ENCODE peak calls at places on chromosomes 16 and 17, in eight cellular contexts. L is stomach, N is uterus, Q is HCT116, P is esophagus squamous epithelium, R is breast epithelium, D is A549, O is body of pancreas. S is an unnamed sample. For H3K4me1, the result is how much of the 10 kb centered on the place peaks cover.

GRCh38 chr16:25868041-25868600 is 176.4 kb downstream of the HS3ST4 start:
- DNase-seq in L (no peak), N (no peak), Q (no peak), P (no peak), R (no peak), D (no peak), O (no peak), S (no peak)

GRCh38 chr17:82031885-82032627 is 578 bp downstream of the RAC3 start:
- DNase-seq in L (peak), N (no peak), Q (no peak), P (no peak), R (no peak), D (no peak), O (peak), S (no peak)

GRCh38 chr17:44830359-44831269 is 527 bp upstream of the GJC1 start:
- DNase-seq in L (no peak), N (peak), Q (no peak), P (no peak), R (no peak), D (peak), O (no peak), S (peak)

GRCh38 chr16:83300326-83300725 is 507.5 kb upstream of the HSBP1 start:
- DNase-seq in L (no peak), N (no peak), Q (no peak), P (no peak), R (no peak), D (no peak), O (no peak), S (no peak)

GRCh38 chr16:29146266-29146665 is 161.4 kb downstream of the LAT start:
- DNase-seq in L (no peak), N (no peak), Q (no peak), P (no peak), R (no peak), D (no peak), O (no peak), S (no peak)

GRCh38 chr17:75492555-75493168 is 22.7 kb downstream of the CASKIN2 start:
- DNase-seq in L (no peak), N (no peak), Q (no peak), P (no peak), R (no peak), D (no peak), O (no peak), S (no peak)

GRCh38 chr17:80612997-80613731 is 68.5 kb downstream of the RPTOR start:
- DNase-seq in L (no peak), N (no peak), Q (no peak), P (no peak), R (no peak), D (no peak), O (no peak), S (no peak)

GRCh38 chr16:57993897-57994296 is 6.6 kb downstream of the ZNF319 start:
- DNase-seq in L (no peak), N (no peak), Q (no peak), P (no peak), R (no peak), D (no peak), O (no peak), S (no peak)

GRCh38 chr16:30820952-30821421 is 34.0 kb upstream of the ZNF629 start:
- DNase-seq in L (no peak), N (no peak), Q (no peak), P (no peak), R (no peak), D (no peak), O (no peak), S (no peak)

DNA sequence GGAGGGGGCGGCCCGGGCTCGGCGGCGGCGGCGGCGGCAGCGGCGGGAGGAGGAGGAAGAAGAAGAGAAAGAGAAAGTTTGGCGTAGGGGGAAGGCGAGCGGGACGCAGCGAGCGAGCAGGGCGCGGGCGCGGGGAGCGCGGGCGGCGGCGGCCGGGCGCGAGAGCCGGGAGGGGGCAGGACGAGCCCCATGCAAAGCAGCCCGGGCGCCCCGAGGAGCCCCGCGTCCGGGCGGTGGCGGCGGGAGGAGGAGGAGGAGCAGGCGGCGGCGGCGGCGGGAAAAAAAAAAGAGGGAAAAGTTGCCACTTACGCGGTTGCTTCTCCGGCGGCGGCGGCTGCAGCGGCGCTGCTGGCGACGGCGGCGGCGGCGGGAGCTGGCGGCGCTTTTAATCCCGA is 10.3 kb upstream of the ZFHX3 start:
- DNase-seq in L (peak), N (no peak), Q (no peak), P (no peak), R (no peak), D (no peak), O (peak), S (peak)
- H3K27ac ChIP-seq in L (peak), N (peak), Q (peak), P (peak), R (peak), D (peak), O (peak), S (peak)

DNA sequence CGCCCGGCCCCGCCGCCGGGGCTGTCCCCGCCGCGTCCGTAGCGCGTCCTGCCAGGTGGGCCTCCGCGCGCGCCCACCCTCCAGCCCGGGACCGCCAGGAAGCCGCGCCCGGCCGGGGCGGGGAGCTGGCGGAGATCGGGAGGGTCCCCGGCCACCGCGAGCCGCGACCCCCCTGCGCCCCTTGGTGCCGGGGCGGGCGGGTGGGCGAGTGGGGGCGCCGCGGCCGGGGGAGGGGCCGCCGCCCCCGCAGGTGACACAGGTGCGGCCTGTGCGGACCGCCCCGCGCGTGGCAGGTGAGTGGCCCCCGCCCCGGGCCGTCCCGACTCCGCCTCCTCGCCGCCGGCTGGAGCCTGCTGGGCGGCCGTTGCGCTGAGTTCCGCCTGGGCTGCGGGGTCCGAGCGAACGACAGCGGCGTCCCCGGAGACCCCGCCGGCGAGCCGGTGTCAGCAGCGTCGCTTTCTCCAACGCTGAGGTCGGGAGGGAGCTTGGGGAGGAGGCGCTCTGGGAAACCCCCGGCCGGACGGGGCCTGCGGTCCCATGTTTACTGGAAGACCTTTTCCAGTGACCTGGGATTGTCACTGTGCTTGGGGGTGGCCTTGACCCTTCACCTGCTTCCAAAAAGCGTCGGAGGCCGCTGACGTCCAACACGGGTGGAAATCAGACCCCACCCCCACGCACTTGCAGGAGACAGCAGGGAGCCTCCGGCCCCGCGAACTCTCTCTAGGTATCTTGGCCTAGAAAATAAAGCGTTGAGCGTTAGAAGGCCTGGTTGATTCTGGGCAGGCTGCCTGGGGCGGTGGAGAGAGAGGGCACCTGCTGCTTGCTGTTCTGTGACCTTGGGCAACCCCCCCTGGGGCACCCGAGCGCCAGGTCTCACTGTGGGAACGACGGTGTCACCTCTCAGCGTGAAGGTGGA is 542 bp downstream of the KLHL36 start:
- DNase-seq in L (peak), N (peak), Q (no peak), P (no peak), R (no peak), D (no peak), O (peak), S (peak)
- TF ChIP-seq POLR2A in L (no peak), N (no peak), Q (no peak), P (no peak), R (no peak), D (no peak), O (peak), S (no peak)

DNA sequence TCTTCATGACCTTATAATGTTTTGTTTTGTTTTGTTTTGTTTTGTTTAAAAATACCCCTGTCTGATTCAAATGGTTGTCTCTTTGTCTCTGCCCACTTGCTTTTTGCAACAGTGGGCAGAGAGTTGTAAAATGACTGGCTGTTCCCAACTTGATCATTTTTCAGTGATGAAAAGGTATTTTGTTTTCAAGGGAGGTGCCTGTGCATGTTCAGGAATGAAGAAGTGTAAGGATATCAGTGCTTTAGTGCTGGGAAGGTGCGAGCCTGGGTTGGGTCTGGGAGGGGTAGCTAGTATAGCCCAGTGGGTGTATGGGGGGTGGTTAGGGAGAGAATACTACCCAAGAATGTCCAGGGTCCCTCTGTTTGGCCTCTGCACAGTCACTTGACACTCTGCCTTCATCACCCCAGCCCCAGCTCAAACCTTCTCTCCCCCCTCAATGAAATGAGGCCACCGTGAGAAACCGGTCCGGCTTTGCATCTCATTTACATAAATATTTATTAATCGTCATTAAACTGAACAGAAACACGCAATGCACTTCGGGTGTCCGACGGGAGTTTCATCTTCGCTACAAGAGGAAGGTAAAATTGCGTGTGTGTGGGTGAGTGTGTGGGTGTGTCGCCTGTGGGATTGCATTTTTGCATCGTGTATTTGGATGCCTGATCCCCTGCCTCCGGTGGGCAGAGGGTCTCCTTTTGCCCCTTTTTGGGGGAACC is 4.3 kb downstream of the NEUROD2 start:
- DNase-seq in L (no peak), N (no peak), Q (no peak), P (no peak), R (no peak), D (no peak), O (no peak), S (no peak)
- H3K4me1 ChIP-seq in L (half or more), N (under half), Q (under half), P (under half), R (under half), D (half or more), O (under half), S (under half)

DNA sequence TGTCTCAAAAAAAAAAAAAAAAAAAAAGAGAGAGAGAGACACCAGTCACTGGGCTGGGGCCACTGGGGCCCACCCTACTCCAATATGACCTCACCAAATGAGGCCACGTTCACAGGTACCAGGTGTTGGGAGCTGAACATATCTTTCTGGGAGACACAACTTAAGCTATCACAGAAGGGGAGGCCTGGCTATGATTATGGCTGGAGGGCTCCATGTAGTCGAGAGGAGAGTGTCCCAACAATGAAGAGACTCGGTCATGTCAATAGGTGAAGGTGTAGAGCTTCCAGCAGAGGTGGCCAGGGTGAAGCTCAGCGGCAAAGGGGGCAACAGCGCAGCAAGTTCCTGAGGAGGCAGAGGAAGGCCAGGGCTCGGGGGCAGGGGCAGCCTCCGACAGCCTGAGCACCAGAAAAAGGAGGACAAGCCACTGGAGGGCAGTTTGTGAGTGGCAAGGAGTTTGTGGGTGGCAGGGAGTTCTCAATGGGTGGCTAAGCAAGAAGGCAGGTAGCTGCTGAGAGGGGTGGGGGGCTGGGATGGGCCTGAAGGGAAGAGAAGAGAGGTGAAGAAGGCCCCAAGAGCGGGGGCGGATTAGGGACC is 28.0 kb downstream of the ABCC3 start:
- DNase-seq in L (no peak), N (no peak), Q (no peak), P (no peak), R (no peak), D (no peak), O (no peak), S (no peak)
- H3K27ac ChIP-seq in L (peak), N (peak), Q (peak), P (peak), R (no peak), D (peak), O (no peak), S (no peak)

DNA sequence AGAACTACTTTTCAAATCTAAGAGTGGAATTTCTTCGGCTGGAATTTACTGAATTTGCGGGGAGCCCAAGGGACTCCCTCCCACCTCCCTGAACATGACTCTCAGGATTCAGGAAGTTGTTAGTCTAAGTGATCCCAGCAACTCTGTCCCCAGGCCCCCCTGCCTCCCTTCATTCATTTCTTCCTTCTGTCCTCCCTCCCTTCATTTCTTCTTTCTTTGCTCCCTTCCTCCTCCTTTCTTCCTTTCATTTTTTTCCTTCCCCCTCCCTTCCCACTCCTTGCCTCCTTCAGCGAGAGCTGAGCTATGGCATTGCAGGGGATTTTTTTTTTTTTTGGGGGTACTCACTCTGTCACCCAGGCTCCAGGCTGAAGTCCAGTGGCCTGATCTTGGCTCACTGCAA is 10.9 kb upstream of the JUP start:
- DNase-seq in L (no peak), N (no peak), Q (no peak), P (no peak), R (no peak), D (no peak), O (no peak), S (no peak)
- TF ChIP-seq POLR2A in L (no peak), N (no peak), Q (no peak), P (no peak), R (no peak), D (no peak), O (no peak), S (no peak)

DNA sequence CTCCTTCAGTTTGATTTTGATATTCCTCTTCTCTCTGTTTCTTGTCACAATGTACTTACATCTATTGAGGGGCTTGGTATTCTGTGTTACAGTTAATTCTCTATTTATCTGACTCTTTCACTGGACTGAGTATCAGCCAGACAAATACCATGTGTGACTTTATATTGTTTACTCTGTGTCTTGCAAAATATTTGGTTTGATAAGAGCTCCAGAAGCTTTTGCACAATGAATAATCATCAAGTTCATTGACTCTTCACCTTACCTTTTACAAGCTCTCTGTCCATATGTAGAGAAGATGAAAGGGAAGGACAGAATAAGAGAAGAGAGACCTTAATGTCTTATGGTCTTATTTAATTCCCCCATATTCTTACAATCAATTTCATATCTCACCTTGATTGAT is 877.7 kb upstream of the CDH8 start:
- DNase-seq in L (no peak), N (no peak), Q (no peak), P (no peak), R (no peak), D (no peak), O (no peak), S (no peak)
- H3K4me1 ChIP-seq in L (under half), N (under half), Q (under half), P (under half), R (under half), D (under half), O (under half), S (under half)

GRCh38 chr17:8402921-8403536 is 5.4 kb upstream of the RNF222 start:
- DNase-seq in L (no peak), N (no peak), Q (no peak), P (no peak), R (no peak), D (no peak), O (no peak), S (no peak)

GRCh38 chr17:8408371-8408770 is 10.7 kb upstream of the RNF222 start:
- DNase-seq in L (peak), N (no peak), Q (peak), P (no peak), R (peak), D (peak), O (no peak), S (no peak)

GRCh38 chr17:8405499-8406016 is 7.9 kb upstream of the RNF222 start:
- DNase-seq in L (no peak), N (no peak), Q (no peak), P (no peak), R (no peak), D (no peak), O (no peak), S (no peak)

GRCh38 chr17:8409966-8410881 is 12.6 kb upstream of the RNF222 start:
- DNase-seq in L (peak), N (peak), Q (peak), P (no peak), R (peak), D (peak), O (peak), S (peak)

DNA sequence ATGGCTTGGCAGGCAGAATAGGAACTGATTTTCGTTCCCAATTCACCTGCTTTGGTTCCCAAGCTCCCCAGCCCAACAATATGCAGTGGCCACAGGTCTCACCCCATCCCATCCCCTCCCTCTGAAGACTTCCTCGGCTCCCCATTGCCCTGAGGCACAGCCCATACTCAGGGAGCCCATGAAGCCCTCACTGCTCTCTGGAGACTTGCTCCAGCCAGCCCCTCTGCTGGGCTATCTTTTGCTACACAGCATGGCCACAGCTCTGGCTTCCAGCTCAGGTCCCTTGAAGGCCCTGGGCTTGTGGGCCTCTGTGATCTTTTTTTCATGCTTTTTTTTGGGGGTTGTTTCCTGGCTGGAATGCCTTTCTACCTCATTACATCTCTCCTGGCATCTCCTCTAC is 8.5 kb upstream of the RNF222 start:
- DNase-seq in L (no peak), N (no peak), Q (no peak), P (no peak), R (no peak), D (no peak), O (no peak), S (no peak)
- H3K27ac ChIP-seq in L (no peak), N (no peak), Q (no peak), P (no peak), R (no peak), D (no peak), O (no peak), S (no peak)

DNA sequence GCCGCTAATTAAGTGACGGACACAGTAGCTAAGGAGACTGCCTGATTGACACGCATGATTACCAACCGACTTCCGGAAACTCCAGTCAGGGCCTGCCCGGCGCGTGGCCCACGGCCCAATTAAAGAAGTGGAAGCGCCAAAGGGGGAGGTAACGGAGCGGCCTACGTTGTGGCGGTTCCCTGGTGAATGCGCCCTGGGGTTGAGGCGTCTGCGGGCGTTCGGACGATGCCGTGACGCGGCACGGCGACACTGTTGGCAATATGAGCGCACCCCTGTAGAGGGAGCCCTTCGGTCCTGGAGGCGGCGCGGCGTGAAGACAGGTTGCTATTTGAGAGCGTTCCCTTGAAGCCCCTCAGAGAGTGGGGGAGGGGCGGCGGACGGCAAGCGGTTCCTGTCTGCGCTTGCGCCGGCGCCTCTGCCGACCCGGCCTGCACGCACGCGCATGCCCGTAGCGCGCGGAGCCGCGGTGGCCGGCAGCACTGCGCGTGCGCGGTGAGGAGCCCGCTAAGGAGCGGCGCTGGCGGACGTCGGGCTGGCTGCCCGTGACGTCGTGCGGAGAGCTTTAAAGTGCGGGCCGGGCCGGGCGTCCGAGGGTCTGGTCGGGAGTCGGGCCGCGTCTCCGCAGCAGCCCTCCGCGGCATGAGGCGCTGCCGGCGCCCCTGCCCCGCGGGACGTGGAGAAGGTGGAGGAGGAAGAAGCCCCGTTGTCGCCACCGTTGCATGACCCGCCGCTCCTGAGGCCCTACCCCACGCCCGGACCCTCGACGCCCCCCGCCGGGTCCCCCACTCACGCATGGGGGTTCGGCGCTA is at the start of gene ALKBH5:
- DNase-seq in L (peak), N (peak), Q (peak), P (peak), R (peak), D (peak), O (peak), S (peak)
- TF ChIP-seq POLR2A in L (peak), N (peak), Q (no peak), P (peak), R (peak), D (peak), O (peak), S (no peak)